ENCODE peak calls at places on chromosomes 16 and 17, in six cellular contexts. W, V, I, Q, K and Z are unnamed samples.

GRCh38 chr17:1961187-1961586 is 63.9 kb downstream of the RTN4RL1 start:
- DNase-seq in W (no peak), V (no peak), I (peak; percentile 53), Q (no peak), K (no peak), Z (no peak)

GRCh38 chr17:73720187-73720834 is 76.1 kb upstream of the SDK2 start:
- DNase-seq in W (no peak), V (no peak), I (no peak), Q (peak; percentile 36), K (no peak), Z (no peak)

GRCh38 chr17:59725691-59726090 is 18.2 kb downstream of the VMP1 start:
- DNase-seq in W (no peak), V (no peak), I (no peak), Q (no peak), K (no peak), Z (no peak)

GRCh38 chr17:64641499-64641898 is 20.6 kb downstream of the SMURF2 start:
- DNase-seq in W (no peak), V (peak; percentile 76), I (no peak), Q (no peak), K (no peak), Z (no peak)

GRCh38 chr17:7022791-7023571 is at the start of gene BCL6B:
- DNase-seq in W (no peak), V (no peak), I (no peak), Q (no peak), K (no peak), Z (no peak)

GRCh38 chr17:50863221-50863843 is 2.8 kb downstream of the TOB1 start:
- DNase-seq in W (peak; percentile 57), V (peak; percentile 32), I (peak; percentile 73), Q (peak; percentile 59), K (no peak), Z (peak; percentile 70)

GRCh38 chr17:56593073-56593740 is at the start of gene NOG:
- DNase-seq in W (peak; percentile 44), V (peak; percentile 61), I (peak; percentile 55), Q (peak; percentile 81), K (peak; percentile 87), Z (no peak)

GRCh38 chr16:63613701-63614100 is 1508.2 kb downstream of the CDH11 start:
- DNase-seq in W (no peak), V (peak; percentile 7), I (no peak), Q (no peak), K (no peak), Z (no peak)

GRCh38 chr16:85205747-85206471 is 93.6 kb upstream of the CIBAR2 start:
- DNase-seq in W (no peak), V (no peak), I (peak; percentile 68), Q (peak; percentile 52), K (no peak), Z (no peak)

GRCh38 chr17:2926019-2926650 is 129.9 kb downstream of the RAP1GAP2 start:
- DNase-seq in W (no peak), V (peak; percentile 94), I (no peak), Q (no peak), K (no peak), Z (no peak)

GRCh38 chr17:82013772-82014321 is 8.8 kb downstream of the CENPX start:
- DNase-seq in W (peak; percentile 53), V (no peak), I (no peak), Q (no peak), K (no peak), Z (no peak)

GRCh38 chr17:53749178-53749577 is 73.5 kb upstream of the KIF2B start:
- DNase-seq in W (no peak), V (peak; percentile 57), I (no peak), Q (peak; percentile 21), K (no peak), Z (no peak)

GRCh38 chr17:63956296-63956920 is 16.3 kb downstream of the SCN4A start:
- DNase-seq in W (no peak), V (no peak), I (no peak), Q (no peak), K (no peak), Z (no peak)

GRCh38 chr17:51425793-51426192 is 165.4 kb downstream of the UTP18 start:
- DNase-seq in W (no peak), V (no peak), I (no peak), Q (no peak), K (no peak), Z (peak; percentile 15)

GRCh38 chr17:58412910-58413630 is 4.3 kb downstream of the RNF43 start:
- DNase-seq in W (no peak), V (peak; percentile 49), I (no peak), Q (no peak), K (no peak), Z (no peak)

GRCh38 chr17:67601897-67602296 is 115.8 kb upstream of the NOL11 start:
- DNase-seq in W (no peak), V (no peak), I (no peak), Q (no peak), K (no peak), Z (no peak)

DNA sequence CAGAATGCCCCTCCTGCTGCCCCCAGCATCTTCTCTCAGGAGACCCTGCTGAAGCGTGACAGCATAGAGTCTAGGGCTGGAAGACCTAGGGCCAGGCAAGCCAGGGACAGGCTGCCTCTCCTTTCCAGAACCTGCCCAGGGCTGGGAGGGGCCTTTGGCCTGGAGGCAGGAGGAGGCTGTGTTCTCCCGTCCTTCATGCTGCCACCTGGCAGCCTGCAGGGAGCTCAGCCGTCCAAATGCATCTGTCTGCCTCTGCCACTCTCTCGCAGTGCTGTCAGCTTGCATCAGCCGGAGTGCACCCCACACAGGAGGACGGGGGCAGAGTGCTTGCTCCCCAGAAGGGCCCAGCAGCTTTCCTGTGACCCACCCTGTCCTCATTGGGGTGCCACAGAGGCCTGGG is 31.3 kb downstream of the ARHGAP23 start:
- DNase-seq in W (no peak), V (no peak), I (no peak), Q (no peak), K (no peak), Z (no peak)
- TF ChIP-seq CTCF in W (no peak), V (no peak), I (no peak), Q (no peak), K (no peak), Z (no peak)

GRCh38 chr17:42027961-42028790 is 8.3 kb downstream of the NKIRAS2 start:
- DNase-seq in W (no peak), V (no peak), I (no peak), Q (peak; percentile 46), K (no peak), Z (no peak)

GRCh38 chr17:42026821-42027539 is 7.1 kb downstream of the NKIRAS2 start:
- DNase-seq in W (no peak), V (no peak), I (no peak), Q (no peak), K (no peak), Z (no peak)

GRCh38 chr17:42027540-42027889 is 7.6 kb downstream of the NKIRAS2 start:
- DNase-seq in W (no peak), V (no peak), I (no peak), Q (no peak), K (no peak), Z (no peak)

GRCh38 chr17:42031584-42031983 is 11.7 kb downstream of the NKIRAS2 start:
- DNase-seq in W (no peak), V (no peak), I (no peak), Q (no peak), K (peak; percentile 67), Z (no peak)

GRCh38 chr17:42028791-42029127 is 8.9 kb downstream of the NKIRAS2 start:
- DNase-seq in W (no peak), V (no peak), I (no peak), Q (no peak), K (no peak), Z (no peak)
- TF ChIP-seq CTCF in W (no peak), V (no peak), I (no peak), Q (no peak), K (no peak), Z (peak; percentile 0)

GRCh38 chr16:287298-287811 is 4.4 kb downstream of the PDIA2 start:
- DNase-seq in W (no peak), V (no peak), I (no peak), Q (no peak), K (peak; percentile 40), Z (no peak)
- TF ChIP-seq CTCF in W (no peak), V (no peak), I (no peak), Q (no peak), K (no peak), Z (no peak)

DNA sequence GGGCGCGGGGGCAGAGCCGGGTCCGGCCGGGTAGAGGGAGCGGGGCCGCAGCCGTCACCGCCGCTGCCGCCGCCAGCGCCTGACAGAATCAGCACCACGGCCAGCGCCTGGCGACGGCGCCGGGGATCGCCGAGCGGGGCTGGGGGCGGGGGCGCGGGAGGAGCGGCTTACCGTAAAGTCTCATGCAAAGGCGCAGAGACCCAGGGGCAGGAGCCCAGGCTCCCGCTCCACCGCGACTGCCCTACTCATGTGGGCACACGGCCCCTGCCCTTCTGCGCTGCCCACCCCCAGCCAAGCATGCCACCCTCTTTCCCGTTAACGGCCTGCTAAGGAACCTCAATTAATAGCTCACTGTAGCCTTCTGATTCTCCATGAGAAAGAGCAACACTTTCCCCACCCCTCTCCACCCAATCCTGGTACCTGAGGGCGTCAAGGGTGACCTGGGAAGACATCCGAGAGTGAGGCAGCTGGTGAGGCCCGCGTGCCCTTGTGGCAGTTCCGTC is at the start of gene SEZ6:
- DNase-seq in W (peak; percentile 67), V (peak; percentile 47), I (peak; percentile 85), Q (peak; percentile 92), K (peak; percentile 83), Z (peak; percentile 93)
- TF ChIP-seq CTCF in W (no peak), V (no peak), I (peak; percentile 27), Q (no peak), K (peak; percentile 20), Z (no peak)

GRCh38 chr16:79658301-79659001 is 57.9 kb upstream of the MAF start:
- DNase-seq in W (no peak), V (peak; percentile 97), I (no peak), Q (no peak), K (no peak), Z (peak; percentile 38)
- TF ChIP-seq CTCF in W (no peak), V (no peak), I (no peak), Q (no peak), K (no peak), Z (no peak)